ENCODE peak calls at places on chromosomes 6 and 20, in seven cellular contexts. J is Caki2, X is OCI-M1, E is EL, F is HEK293T, N is adipocyte, C is NCI-H2171. W is an unnamed sample.

GRCh38 chr6:82781805-82782204 is 283.8 kb downstream of the UBE3D start:
- DNase-seq in N (no peak), J (no peak), C (no peak), X (no peak), F (no peak), E (no peak), W (no peak)

GRCh38 chr20:44720994-44721784 is 6.0 kb downstream of the CCN5 start:
- DNase-seq in X (no peak), C (no peak), N (peak; percentile 81), J (peak; percentile 97), E (peak; percentile 90), F (no peak), W (no peak)

GRCh38 chr20:25233016-25233772 is 14.7 kb upstream of the PYGB start:
- DNase-seq in J (peak; percentile 90), N (peak; percentile 76), F (no peak), X (no peak), E (peak; percentile 77), C (no peak), W (no peak)

GRCh38 chr6:6556738-6557503 is 31.6 kb upstream of the LY86 start:
- DNase-seq in N (peak; percentile 31), J (peak; percentile 39), E (peak; percentile 34), X (peak; percentile 94), C (peak; percentile 33), F (peak; percentile 71), W (no peak)

GRCh38 chr6:166076625-166077024 is 91.0 kb downstream of the TBXT start:
- DNase-seq in X (no peak), N (no peak), E (no peak), J (no peak), F (no peak), C (no peak), W (no peak)

GRCh38 chr6:72464246-72464645 is 157.6 kb upstream of the KCNQ5 start:
- DNase-seq in X (no peak), C (no peak), E (no peak), N (peak; percentile 66), J (no peak), F (no peak), W (no peak)

GRCh38 chr20:61288331-61288784 is 36.3 kb downstream of the CDH4 start:
- DNase-seq in J (no peak), C (no peak), F (no peak), N (no peak), E (no peak), X (no peak), W (no peak)

GRCh38 chr20:63873477-63873971 is 8.5 kb downstream of the TPD52L2 start:
- DNase-seq in F (no peak), X (no peak), J (no peak), C (no peak), E (peak; percentile 81), N (no peak), W (no peak)

GRCh38 chr6:24451581-24452041 is 37.8 kb downstream of the GPLD1 start:
- DNase-seq in F (no peak), N (no peak), X (peak; percentile 67), C (no peak), J (no peak), E (no peak), W (no peak)

GRCh38 chr6:75012018-75012417 is 193.8 kb downstream of the COL12A1 start:
- DNase-seq in N (peak; percentile 56), J (no peak), X (no peak), E (no peak), C (no peak), F (no peak), W (no peak)

GRCh38 chr20:58890073-58890453 is 37.5 kb downstream of the GNAS start:
- DNase-seq in C (no peak), E (no peak), N (no peak), J (no peak), F (no peak), X (no peak), W (peak; percentile 7)

GRCh38 chr20:3559231-3559630 is 88.4 kb downstream of the ATRN start:
- DNase-seq in F (no peak), E (no peak), N (no peak), J (no peak), X (no peak), C (no peak), W (no peak)

GRCh38 chr20:35511814-35512420 is 17.5 kb downstream of the C20orf173 start:
- DNase-seq in X (peak; percentile 51), J (peak; percentile 54), E (peak; percentile 38), N (peak; percentile 62), F (peak; percentile 43), C (peak; percentile 33), W (no peak)

GRCh38 chr6:33592595-33593413 is 12.7 kb upstream of the BAK1 start:
- DNase-seq in N (no peak), C (no peak), J (peak; percentile 91), X (no peak), F (no peak), E (no peak), W (no peak)

GRCh38 chr6:27863962-27864905 is 48.0 kb downstream of the OR2B2 start:
- DNase-seq in F (no peak), C (no peak), N (peak; percentile 40), X (no peak), J (no peak), E (peak; percentile 31), W (no peak)

GRCh38 chr6:14440215-14440890 is 322.8 kb downstream of the CD83 start:
- DNase-seq in X (no peak), N (peak; percentile 16), E (no peak), F (no peak), J (no peak), C (no peak), W (no peak)

GRCh38 chr20:25574411-25574810 is 10.9 kb downstream of the NINL start:
- DNase-seq in J (peak; percentile 14), E (peak; percentile 42), F (peak; percentile 34), X (peak; percentile 17), N (peak; percentile 35), C (no peak), W (no peak)

GRCh38 chr20:2890743-2891142 is 17.5 kb downstream of the PTPRA start:
- DNase-seq in J (no peak), F (no peak), N (no peak), X (peak; percentile 60), C (no peak), E (peak; percentile 54), W (no peak)

GRCh38 chr6:167570460-167571400 is 245.8 kb downstream of the TTLL2 start:
- DNase-seq in X (no peak), C (no peak), J (no peak), F (no peak), E (no peak), N (no peak), W (no peak)

GRCh38 chr6:40977085-40977484 is 61.9 kb downstream of the UNC5CL start:
- DNase-seq in X (no peak), N (no peak), C (no peak), J (no peak), F (no peak), E (no peak), W (no peak)

GRCh38 chr6:105753184-105754097 is 332.7 kb upstream of the PRDM1 start:
- DNase-seq in X (no peak), E (no peak), C (no peak), F (no peak), J (no peak), N (peak; percentile 65), W (no peak)